ENCODE peak calls at places on chromosomes 7 and 10, in eight cellular contexts. Y, R, F, X, Q, I, S and V are unnamed samples.

GRCh38 chr10:56068040-56068439 is 293.0 kb downstream of the ZWINT start:
- DNase-seq in I (no peak), Y (no peak), S (no peak), Q (no peak), R (no peak), X (no peak), F (no peak), V (no peak)

GRCh38 chr7:69399038-69399800 is 199.1 kb upstream of the AUTS2 start:
- DNase-seq in F (no peak), I (peak; percentile 89), Q (no peak), Y (peak; percentile 4), S (no peak), R (no peak), X (peak; percentile 63), V (no peak)

GRCh38 chr7:151727579-151728285 is 149.2 kb downstream of the PRKAG2 start:
- DNase-seq in I (no peak), S (peak; percentile 98), X (peak; percentile 95), F (peak; percentile 68), R (peak; percentile 91), Q (no peak), Y (peak; percentile 90), V (peak; percentile 87)

GRCh38 chr7:111198255-111198654 is 107.3 kb downstream of the LRRN3 start:
- DNase-seq in I (no peak), F (no peak), Y (peak; percentile 91), S (peak; percentile 99), X (peak; percentile 98), Q (no peak), R (peak; percentile 97), V (peak; percentile 96)

GRCh38 chr7:100091411-100092181 is 2.8 kb downstream of the COPS6 start:
- DNase-seq in Y (no peak), I (peak; percentile 81), Q (no peak), F (no peak), X (no peak), R (no peak), S (peak; percentile 25), V (no peak)

GRCh38 chr10:132360766-132361447 is 28.9 kb downstream of the LRRC27 start:
- DNase-seq in Q (peak; percentile 38), Y (no peak), I (peak; percentile 91), F (no peak), R (no peak), X (no peak), S (no peak), V (no peak)

GRCh38 chr10:126011995-126012394 is 115.6 kb downstream of the FANK1 start:
- DNase-seq in S (no peak), R (no peak), Y (no peak), X (no peak), Q (no peak), F (no peak), I (no peak), V (no peak)

GRCh38 chr10:86687750-86688149 is 19.4 kb downstream of the LDB3 start:
- DNase-seq in R (no peak), X (peak; percentile 94), Q (no peak), Y (peak; percentile 77), F (no peak), S (no peak), I (no peak), V (peak; percentile 56)

GRCh38 chr7:111558948-111559347 is 3.3 kb downstream of the IMMP2L start:
- DNase-seq in X (peak; percentile 8), S (no peak), F (no peak), R (no peak), I (no peak), Q (no peak), Y (no peak), V (no peak)

GRCh38 chr10:94362360-94363250 is at the start of gene NOC3L:
- DNase-seq in Y (peak; percentile 96), Q (peak; percentile 98), R (peak; percentile 93), S (peak; percentile 93), I (peak; percentile 99), X (peak; percentile 94), F (peak; percentile 85), V (peak; percentile 75)

GRCh38 chr7:140175221-140176218 is 1.3 kb downstream of the KDM7A start:
- DNase-seq in S (peak; percentile 97), R (peak; percentile 91), F (peak; percentile 88), X (peak; percentile 96), Q (peak; percentile 75), Y (peak; percentile 96), I (peak; percentile 89), V (peak; percentile 86)

GRCh38 chr10:127524229-127524628 is 24.9 kb upstream of the NPS start:
- DNase-seq in Q (no peak), X (no peak), Y (no peak), F (no peak), S (no peak), I (peak; percentile 60), R (peak; percentile 16), V (no peak)

GRCh38 chr10:102230861-102231356 is 4.8 kb downstream of the ELOVL3 start:
- DNase-seq in F (no peak), S (no peak), Q (peak; percentile 44), Y (peak; percentile 38), R (peak; percentile 31), I (peak; percentile 90), X (no peak), V (no peak)
- TF ChIP-seq CTCF in F (peak; percentile 3), S (no peak), Q (no peak), Y (peak; percentile 40), R (no peak), I (peak; percentile 63), X (peak; percentile 27), V (peak; percentile 39)

GRCh38 chr10:58334817-58335305 is at the start of gene UBE2D1:
- DNase-seq in Q (peak; percentile 82), R (peak; percentile 55), F (peak; percentile 53), I (peak; percentile 95), S (peak; percentile 74), Y (peak; percentile 81), X (peak; percentile 72), V (peak; percentile 23)
- TF ChIP-seq CTCF in Q (no peak), R (no peak), F (peak; percentile 27), I (peak; percentile 72), S (no peak), Y (no peak), X (no peak), V (no peak)

GRCh38 chr10:104617831-104618230 is 23.3 kb upstream of the SORCS3 start:
- DNase-seq in S (no peak), X (no peak), I (no peak), Y (no peak), Q (no peak), R (no peak), F (no peak), V (no peak)

GRCh38 chr10:104612577-104613205 is 28.4 kb upstream of the SORCS3 start:
- DNase-seq in Y (no peak), I (no peak), S (no peak), F (no peak), Q (no peak), X (no peak), R (no peak), V (no peak)

DNA sequence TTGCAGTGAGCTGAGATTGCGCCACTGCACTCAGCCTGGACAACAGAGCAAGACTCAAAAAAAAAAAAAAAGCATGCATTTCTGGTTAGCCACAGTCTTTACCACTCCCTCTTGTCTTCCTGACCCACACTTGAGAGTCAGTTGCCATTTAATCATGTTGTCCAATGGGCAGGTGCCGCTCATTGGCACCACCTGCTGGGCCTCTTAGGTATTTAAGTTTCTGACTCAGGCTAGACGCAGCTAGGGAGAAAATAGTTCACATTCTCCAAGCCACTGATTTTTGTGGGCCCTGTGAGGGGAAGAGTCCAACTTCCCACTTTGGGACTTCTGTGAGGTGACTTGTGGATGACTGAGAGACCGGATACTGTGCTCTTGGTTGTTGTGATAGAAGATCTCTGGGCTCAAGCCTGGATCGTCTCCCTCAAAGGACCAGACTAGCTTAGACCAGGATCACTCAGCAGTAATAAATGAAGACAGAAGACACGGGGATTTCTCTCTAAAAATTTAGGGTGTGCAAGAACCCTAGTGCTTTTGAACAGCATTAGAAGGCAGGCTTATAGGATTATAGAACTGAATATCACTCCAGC is 26.8 kb upstream of the SORCS3 start:
- DNase-seq in Q (peak; percentile 38), R (peak; percentile 29), Y (no peak), X (no peak), F (no peak), I (peak; percentile 87), S (peak; percentile 23), V (no peak)
- TF ChIP-seq CTCF in Q (peak; percentile 80), R (peak; percentile 76), Y (peak; percentile 62), X (peak; percentile 61), F (no peak), I (peak; percentile 81), S (peak; percentile 70), V (peak; percentile 40)

GRCh38 chr10:119079572-119080520 is 771 bp downstream of the EIF3A start:
- DNase-seq in I (peak; percentile 73), R (peak; percentile 43), Q (peak; percentile 76), F (peak; percentile 34), Y (peak; percentile 83), S (peak; percentile 78), X (peak; percentile 79), V (peak; percentile 50)

GRCh38 chr10:119078422-119079179 is 2.0 kb downstream of the EIF3A start:
- DNase-seq in Q (no peak), Y (no peak), X (no peak), S (no peak), I (no peak), F (no peak), R (no peak), V (no peak)

GRCh38 chr10:119080521-119081259 is at the start of gene EIF3A:
- DNase-seq in R (peak; percentile 92), Y (peak; percentile 95), F (peak; percentile 35), X (peak; percentile 91), I (peak; percentile 96), S (peak; percentile 91), Q (peak; percentile 92), V (peak; percentile 81)
- TF ChIP-seq CTCF in R (no peak), Y (no peak), F (no peak), X (no peak), I (no peak), S (no peak), Q (no peak), V (no peak)

GRCh38 chr7:150404785-150405583 is 25.9 kb downstream of the ZNF775 start:
- DNase-seq in F (peak; percentile 54), I (peak; percentile 94), Y (peak; percentile 94), X (peak; percentile 91), S (peak; percentile 70), R (peak; percentile 60), Q (peak; percentile 89), V (peak; percentile 75)
- TF ChIP-seq CTCF in F (no peak), I (peak; percentile 12), Y (no peak), X (no peak), S (no peak), R (peak; percentile 49), Q (peak; percentile 24), V (no peak)